ENCODE peak calls at places on chromosome 7, in four cellular contexts. U is fibroblast of lung, H is GM12878, A is GM23248. P is an unnamed sample.

GRCh38 chr7:29139796-29140195 is 6.5 kb downstream of the CPVL start:
- DNase-seq in A (peak; percentile 72), U (no peak), H (no peak), P (no peak)

GRCh38 chr7:31991406-31991805 is 78.8 kb downstream of the PDE1C start:
- DNase-seq in U (no peak), H (no peak), A (no peak), P (no peak)

GRCh38 chr7:81159402-81159801 is 240.6 kb upstream of the SEMA3C start:
- DNase-seq in H (no peak), A (peak; percentile 44), U (no peak), P (no peak)

GRCh38 chr7:17725761-17726160 is 214.5 kb downstream of the SNX13 start:
- DNase-seq in U (peak; percentile 51), H (no peak), A (peak; percentile 22), P (no peak)

GRCh38 chr7:2604608-2605174 is 27.1 kb upstream of the TTYH3 start:
- DNase-seq in A (no peak), H (no peak), U (no peak), P (no peak)

GRCh38 chr7:155009570-155010157 is 6.7 kb upstream of the PAXIP1 start:
- DNase-seq in H (no peak), U (no peak), A (no peak), P (no peak)

GRCh38 chr7:13057462-13058200 is 370.2 kb downstream of the ARL4A start:
- DNase-seq in U (peak; percentile 16), A (no peak), H (peak; percentile 13), P (no peak)

GRCh38 chr7:101108961-101109360 is 17.9 kb upstream of the SERPINE1 start:
- DNase-seq in H (no peak), A (peak; percentile 46), U (no peak), P (no peak)

GRCh38 chr7:20440472-20441105 is 109.9 kb downstream of the ITGB8 start:
- DNase-seq in H (no peak), U (peak; percentile 72), A (peak; percentile 43), P (no peak)

DNA sequence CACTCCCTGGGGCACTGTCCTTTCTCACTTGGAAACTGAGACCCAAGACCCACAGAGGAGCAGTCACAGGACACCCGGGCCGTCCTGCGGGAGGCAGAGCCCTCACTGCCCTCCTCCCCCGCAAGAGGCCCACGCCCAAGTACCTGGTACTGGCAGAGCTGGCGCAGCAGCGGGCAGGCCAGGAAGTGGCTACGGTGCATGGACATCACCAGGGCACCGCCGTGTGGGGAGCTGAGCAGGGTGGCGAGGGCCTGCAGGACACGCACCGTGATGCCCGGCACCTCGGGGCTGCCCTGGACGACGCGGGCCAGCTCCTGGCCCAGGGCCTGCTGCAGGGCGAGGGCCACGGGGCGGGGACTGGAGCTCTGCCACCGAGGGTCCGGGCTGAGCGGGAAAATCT is 20.0 kb upstream of the MICALL2 start:
- DNase-seq in A (no peak), U (no peak), H (no peak), P (no peak)
- H3K36me3 ChIP-seq in A (no peaks in the 10 kb centered on the region), U (peaks cover 28% of the 10 kb centered on the region), H (peaks cover 21% of the 10 kb centered on the region), P (peaks cover 4% of the 10 kb centered on the region)

DNA sequence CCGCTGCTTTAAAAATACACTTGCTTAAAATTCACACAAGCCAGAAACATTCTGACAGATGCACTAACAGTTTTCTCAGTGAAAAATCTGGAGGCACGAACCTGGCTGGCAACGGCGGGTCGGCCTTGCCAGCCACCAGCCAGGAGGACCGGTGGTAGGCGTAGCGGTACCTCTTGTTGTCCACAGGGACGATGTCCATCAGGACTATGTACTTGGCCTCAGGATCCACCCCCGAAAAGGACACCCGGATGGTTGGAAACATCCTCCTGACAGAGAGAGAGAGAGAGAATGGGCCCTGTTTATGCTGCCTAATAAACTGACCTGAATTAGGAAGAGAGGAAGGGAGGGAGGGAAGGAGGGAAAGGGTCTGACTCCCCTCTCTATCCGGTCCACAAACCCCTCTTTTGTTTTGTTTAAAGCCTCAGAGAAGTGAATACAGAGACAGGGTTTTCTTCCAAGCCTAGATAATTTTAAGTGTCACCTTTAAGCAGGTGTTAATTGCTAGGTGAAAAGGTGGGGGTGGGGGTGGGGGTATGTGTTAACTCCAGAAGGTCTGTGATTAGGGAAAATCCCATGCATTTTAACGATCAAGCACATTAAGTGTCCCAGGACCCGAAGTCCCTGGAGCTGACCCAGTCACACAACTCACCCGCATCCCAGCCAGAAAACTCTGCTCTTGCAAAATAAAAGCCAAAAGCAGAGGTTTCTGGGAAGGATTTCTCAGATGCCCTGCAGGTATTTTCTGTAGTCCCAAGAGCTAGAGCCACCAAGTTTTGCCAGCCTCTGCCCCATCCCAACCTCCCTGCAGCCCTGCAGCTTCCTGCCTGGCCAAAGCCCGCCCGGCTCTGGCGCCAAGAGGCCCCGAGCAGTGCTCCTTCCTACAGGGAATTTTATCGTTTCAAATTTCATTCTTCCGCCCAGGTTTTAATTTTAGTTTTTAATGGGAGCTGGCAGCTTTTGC is 5.0 kb downstream of the TBX20 start:
- DNase-seq in U (no peak), H (no peak), A (no peak), P (no peak)
- TF ChIP-seq EZH2 in U (no peak), H (no peak), A (no peak), P (no peak)

GRCh38 chr7:131431756-131432155 is 104.1 kb downstream of the MKLN1 start:
- DNase-seq in A (no peak), U (no peak), H (no peak), P (no peak)
- H3K36me3 ChIP-seq in A (peaks cover 17% of the 10 kb centered on the region), U (no peaks in the 10 kb centered on the region), H (peaks cover 2% of the 10 kb centered on the region), P (peaks cover 78% of the 10 kb centered on the region)

GRCh38 chr7:93575555-93576397 is 1.3 kb upstream of the CALCR start:
- DNase-seq in A (no peak), H (no peak), U (no peak), P (no peak)
- TF ChIP-seq EZH2 in A (no peak), H (no peak), U (no peak), P (no peak)